ENCODE peak calls at places on chromosomes 5 and 9, in six cellular contexts. J is IMR-90, O is H9, Y is neuronal stem cell, V is trophoblast cell, E is H1. U is an unnamed sample.
A peak's percentile ranks its signal among the peaks of the same experiment; 100 is the strongest.

GRCh38 chr9:28692012-28692411 is 1118.7 kb upstream of the C9orf72 start:
- DNase-seq in J (no peak), O (no peak), Y (no peak), V (no peak), E (no peak), U (no peak)

GRCh38 chr9:81980568-81980967 is 8.0 kb upstream of the SPATA31D1 start:
- DNase-seq in J (peak; percentile 6), O (no peak), Y (no peak), V (no peak), E (no peak), U (no peak)

GRCh38 chr5:90909091-90909503 is 350.5 kb downstream of the ADGRV1 start:
- DNase-seq in J (peak; percentile 39), O (no peak), Y (no peak), V (no peak), E (no peak), U (peak; percentile 31)

GRCh38 chr5:10607666-10608442 is 44.0 kb downstream of the ANKRD33B start:
- DNase-seq in J (peak; percentile 72), O (no peak), Y (no peak), V (peak; percentile 17), E (no peak), U (peak; percentile 95)

GRCh38 chr5:16656561-16657191 is 39.9 kb upstream of the RETREG1 start:
- DNase-seq in J (no peak), O (no peak), Y (no peak), V (peak; percentile 36), E (no peak), U (peak; percentile 77)

GRCh38 chr5:134446938-134447337 is 35.3 kb upstream of the CDKN2AIPNL start:
- DNase-seq in J (no peak), O (no peak), Y (no peak), V (no peak), E (no peak), U (no peak)

GRCh38 chr9:78400496-78400895 is 103.6 kb downstream of the PSAT1 start:
- DNase-seq in J (no peak), O (no peak), Y (no peak), V (no peak), E (no peak), U (no peak)

GRCh38 chr9:108078823-108079222 is 589.3 kb upstream of the KLF4 start:
- DNase-seq in J (no peak), O (no peak), Y (no peak), V (no peak), E (no peak), U (no peak)

GRCh38 chr9:22969350-22969979 is 522.8 kb downstream of the DMRTA1 start:
- DNase-seq in J (no peak), O (no peak), Y (no peak), V (no peak), E (no peak), U (no peak)

GRCh38 chr9:17216011-17216410 is 81.2 kb downstream of the CNTLN start:
- DNase-seq in J (no peak), O (no peak), Y (no peak), V (no peak), E (no peak), U (no peak)

GRCh38 chr9:122262073-122262472 is 2.6 kb downstream of the RBM18 start:
- DNase-seq in J (no peak), O (no peak), Y (no peak), V (no peak), E (no peak), U (no peak)

GRCh38 chr9:122265265-122265900 is 701 bp downstream of the MRRF start:
- DNase-seq in J (peak; percentile 6), O (peak; percentile 28), Y (no peak), V (peak; percentile 40), E (no peak), U (peak; percentile 63)

GRCh38 chr9:122261469-122261881 is 3.2 kb downstream of the RBM18 start:
- DNase-seq in J (peak; percentile 67), O (no peak), Y (no peak), V (no peak), E (no peak), U (peak; percentile 76)

GRCh38 chr9:122263699-122264349 is 816 bp downstream of the RBM18 start:
- DNase-seq in J (peak; percentile 13), O (no peak), Y (no peak), V (no peak), E (no peak), U (peak; percentile 52)

GRCh38 chr9:122264360-122265264 is at the start of the genes MRRF and RBM18:
- DNase-seq in J (peak; percentile 91), O (peak; percentile 94), Y (peak; percentile 91), V (peak; percentile 89), E (peak; percentile 77), U (peak; percentile 95)
- H4K8ac ChIP-seq in J (peak within 1 kb of the TSS; percentile 97), O (no peak within 1 kb of the TSS), Y (no peak within 1 kb of the TSS), V (peak within 1 kb of the TSS; percentile 89), E (peak within 1 kb of the TSS; percentile 99), U (peak within 1 kb of the TSS; percentile 86)

GRCh38 chr9:131439224-131439623 is 45.3 kb downstream of the PRRC2B start:
- DNase-seq in J (no peak), O (no peak), Y (no peak), V (no peak), E (no peak), U (no peak)

GRCh38 chr9:131441441-131441840 is 47.6 kb downstream of the PRRC2B start:
- DNase-seq in J (no peak), O (no peak), Y (no peak), V (no peak), E (no peak), U (no peak)

GRCh38 chr9:131443648-131444047 is 49.8 kb downstream of the PRRC2B start:
- DNase-seq in J (no peak), O (no peak), Y (no peak), V (no peak), E (no peak), U (no peak)

GRCh38 chr9:131446276-131446675 is 52.4 kb downstream of the PRRC2B start:
- DNase-seq in J (no peak), O (no peak), Y (no peak), V (no peak), E (no peak), U (no peak)

DNA sequence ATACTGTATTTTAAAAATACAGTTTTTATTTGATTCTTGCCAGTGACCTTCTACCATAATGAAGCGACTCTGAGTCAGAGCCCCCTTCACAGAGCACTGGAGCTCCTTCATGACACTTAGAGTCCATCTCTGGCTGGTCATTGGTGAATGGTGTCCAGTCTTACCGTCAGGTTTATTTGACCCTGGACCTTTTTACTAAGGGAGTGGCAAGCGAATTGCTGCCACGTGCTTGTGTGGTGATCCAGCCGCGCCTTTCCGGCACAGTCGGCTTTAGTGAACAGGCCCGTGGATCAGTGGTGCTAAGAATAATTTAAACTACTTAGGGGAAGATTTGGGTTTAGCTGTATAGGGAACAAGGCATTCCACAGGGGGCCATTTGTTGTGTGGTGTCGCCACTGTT is 48.5 kb downstream of the PRRC2B start:
- DNase-seq in J (no peak), O (no peak), Y (no peak), V (no peak), E (no peak), U (no peak)
- H4K91ac ChIP-seq in J (no peak overlapping the region), O (no peak overlapping the region), Y (no peak overlapping the region), V (no peak overlapping the region), E (no peak overlapping the region), U (no peak overlapping the region)

DNA sequence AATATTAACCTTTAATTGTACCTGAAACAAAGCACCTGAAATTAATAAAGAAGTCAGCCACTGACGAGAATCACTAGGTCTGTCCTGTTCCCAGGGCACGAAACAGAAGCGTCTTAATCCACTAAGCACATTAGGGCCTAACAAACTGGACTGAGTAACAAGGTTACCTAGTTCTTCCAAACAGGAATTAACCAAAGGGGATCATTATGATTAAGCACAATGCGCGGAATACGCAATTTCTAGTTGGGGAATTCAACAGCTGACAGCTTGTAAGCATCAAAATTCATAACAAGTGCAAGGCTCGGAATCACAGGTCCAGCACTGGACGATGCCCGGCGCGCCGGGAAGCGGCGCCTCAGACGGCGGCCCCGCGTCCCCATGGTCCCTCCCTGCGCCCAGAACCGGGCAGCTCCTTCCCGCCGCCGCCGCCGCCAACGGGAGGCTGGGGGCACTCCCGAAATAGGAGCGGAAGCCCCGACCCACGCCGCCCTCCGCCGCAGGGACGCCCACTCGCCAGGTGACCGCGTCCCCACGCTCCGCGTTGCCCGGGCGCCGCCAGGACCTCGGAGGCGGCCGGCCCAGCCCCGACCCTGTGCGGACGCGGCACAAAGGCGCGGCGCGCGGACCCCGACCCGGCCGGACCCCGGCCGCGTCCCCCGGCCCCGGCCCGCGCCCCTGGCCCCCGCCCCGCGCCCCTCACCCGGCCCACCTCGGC is 898 bp downstream of the CAMSAP1 start:
- DNase-seq in J (peak; percentile 62), O (no peak), Y (peak; percentile 23), V (peak; percentile 32), E (no peak), U (peak; percentile 67)
- H2BK120ac ChIP-seq in J (no peak overlapping the region), O (no peak overlapping the region), Y (peak overlapping the region; percentile 32), V (peak overlapping the region; percentile 54), E (no peak overlapping the region), U (no peak overlapping the region)

GRCh38 chr9:6677803-6678202 is 32.3 kb upstream of the GLDC start:
- DNase-seq in J (no peak), O (no peak), Y (no peak), V (no peak), E (no peak), U (no peak)

GRCh38 chr9:6676254-6676928 is 30.9 kb upstream of the GLDC start:
- DNase-seq in J (no peak), O (no peak), Y (no peak), V (no peak), E (no peak), U (no peak)

GRCh38 chr9:6680797-6681146 is 35.2 kb upstream of the GLDC start:
- DNase-seq in J (peak; percentile 40), O (no peak), Y (no peak), V (no peak), E (no peak), U (peak; percentile 76)

GRCh38 chr9:6681957-6682501 is 36.5 kb upstream of the GLDC start:
- DNase-seq in J (no peak), O (no peak), Y (no peak), V (no peak), E (no peak), U (no peak)

DNA sequence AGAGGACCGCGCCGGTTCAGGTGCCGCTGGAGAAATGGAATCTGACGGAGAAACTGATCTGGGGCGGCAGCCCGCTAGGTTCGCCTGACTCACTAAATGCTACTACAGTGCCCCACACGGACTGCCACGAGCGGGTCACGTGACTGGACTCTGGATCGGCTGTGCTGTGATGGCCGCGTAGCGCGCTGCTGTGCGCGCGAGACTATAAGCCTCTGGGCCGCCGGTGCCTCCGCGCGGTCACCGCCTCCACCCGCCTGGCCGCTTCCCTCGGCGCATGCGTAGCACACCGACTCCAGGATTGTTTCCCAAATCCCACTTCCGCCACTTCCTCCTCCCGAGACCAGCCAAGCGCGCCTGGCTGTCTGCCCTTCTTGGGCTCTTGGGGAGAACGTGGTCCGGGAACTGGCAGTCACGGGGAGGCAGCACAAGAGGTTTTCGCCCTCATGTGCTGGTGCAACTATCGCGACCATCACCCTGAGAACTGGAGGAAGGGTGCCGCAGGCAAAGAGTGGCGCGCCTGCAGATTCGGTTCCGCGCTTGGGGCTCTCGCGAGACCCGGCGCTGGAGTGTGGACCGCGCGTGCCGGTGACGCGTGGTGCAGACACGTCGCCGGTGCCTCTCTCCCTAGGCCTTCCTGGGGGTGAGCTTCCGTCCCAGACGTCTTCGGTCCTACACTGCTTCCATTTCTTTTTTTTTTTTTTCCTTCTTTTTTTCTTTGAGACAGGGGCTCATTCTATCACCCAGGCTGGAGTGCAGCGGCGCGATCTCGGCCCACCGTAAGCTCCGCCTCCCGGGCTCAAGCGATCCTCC is 35.8 kb upstream of the GLDC start:
- DNase-seq in J (peak; percentile 98), O (peak; percentile 98), Y (peak; percentile 95), V (peak; percentile 98), E (peak; percentile 91), U (peak; percentile 98)
- H4K8ac ChIP-seq in J (peak overlapping the region; percentile 99), O (no peak overlapping the region), Y (peak overlapping the region; percentile 99), V (peak overlapping the region; percentile 99), E (peak overlapping the region; percentile 100), U (peak overlapping the region; percentile 100)